ENCODE peak calls at places on chromosomes 5 and 9, in six cellular contexts. One of them, this sample, is unnamed.

GRCh38 chr9:123460091-123460490 is 104.1 kb downstream of the CRB2 start:
- DNase-seq in Peyer's patch: peak; percentile 2
- DNase-seq in cardiac muscle cell: no peak
- DNase-seq in suprapubic skin: no peak
- DNase-seq in small intestine: no peak
- DNase-seq in tibial nerve: no peak
- DNase-seq in this sample: no peak

GRCh38 chr5:89981871-89982773 is 427.4 kb downstream of the CETN3 start:
- DNase-seq in Peyer's patch: no peak
- DNase-seq in cardiac muscle cell: no peak
- DNase-seq in suprapubic skin: no peak
- DNase-seq in small intestine: no peak
- DNase-seq in tibial nerve: no peak
- DNase-seq in this sample: no peak

GRCh38 chr5:87541033-87541432 is 128.3 kb upstream of the CCNH start:
- DNase-seq in Peyer's patch: peak; percentile 56
- DNase-seq in cardiac muscle cell: peak; percentile 66
- DNase-seq in suprapubic skin: no peak
- DNase-seq in small intestine: no peak
- DNase-seq in tibial nerve: peak; percentile 52
- DNase-seq in this sample: no peak

GRCh38 chr5:122656107-122656506 is 118.8 kb upstream of the SNX2 start:
- DNase-seq in Peyer's patch: no peak
- DNase-seq in cardiac muscle cell: no peak
- DNase-seq in suprapubic skin: no peak
- DNase-seq in small intestine: no peak
- DNase-seq in tibial nerve: no peak
- DNase-seq in this sample: no peak

GRCh38 chr5:82054004-82054710 is 82.3 kb downstream of the ATG10 start:
- DNase-seq in Peyer's patch: no peak
- DNase-seq in cardiac muscle cell: no peak
- DNase-seq in suprapubic skin: no peak
- DNase-seq in small intestine: no peak
- DNase-seq in tibial nerve: no peak
- DNase-seq in this sample: no peak

GRCh38 chr5:169162407-169162806 is 138.5 kb downstream of the SLIT3 start:
- DNase-seq in Peyer's patch: no peak
- DNase-seq in cardiac muscle cell: peak; percentile 70
- DNase-seq in suprapubic skin: no peak
- DNase-seq in small intestine: no peak
- DNase-seq in tibial nerve: no peak
- DNase-seq in this sample: no peak

GRCh38 chr5:56861893-56862485 is 46.6 kb downstream of the MAP3K1 start:
- DNase-seq in Peyer's patch: no peak
- DNase-seq in cardiac muscle cell: no peak
- DNase-seq in suprapubic skin: no peak
- DNase-seq in small intestine: no peak
- DNase-seq in tibial nerve: no peak
- DNase-seq in this sample: no peak

GRCh38 chr5:107776506-107776905 is 105.8 kb upstream of the EFNA5 start:
- DNase-seq in Peyer's patch: no peak
- DNase-seq in cardiac muscle cell: no peak
- DNase-seq in suprapubic skin: no peak
- DNase-seq in small intestine: no peak
- DNase-seq in tibial nerve: no peak
- DNase-seq in this sample: no peak

GRCh38 chr9:126491256-126491879 is 122.4 kb upstream of the LMX1B start:
- DNase-seq in Peyer's patch: peak; percentile 87
- DNase-seq in cardiac muscle cell: peak; percentile 76
- DNase-seq in suprapubic skin: no peak
- DNase-seq in small intestine: peak; percentile 61
- DNase-seq in tibial nerve: no peak
- DNase-seq in this sample: no peak

GRCh38 chr5:116084231-116084630 is 594 bp upstream of the COMMD10 start:
- DNase-seq in Peyer's patch: peak; percentile 51
- DNase-seq in cardiac muscle cell: peak; percentile 49
- DNase-seq in suprapubic skin: no peak
- DNase-seq in small intestine: peak; percentile 26
- DNase-seq in tibial nerve: no peak
- DNase-seq in this sample: peak; percentile 12

GRCh38 chr5:176812269-176813259 is 2.2 kb downstream of the UNC5A start:
- DNase-seq in Peyer's patch: no peak
- DNase-seq in cardiac muscle cell: peak; percentile 49
- DNase-seq in suprapubic skin: no peak
- DNase-seq in small intestine: no peak
- DNase-seq in tibial nerve: no peak
- DNase-seq in this sample: no peak

GRCh38 chr5:69335341-69335975 is 2.9 kb upstream of the CCDC125 start:
- DNase-seq in Peyer's patch: no peak
- DNase-seq in cardiac muscle cell: no peak
- DNase-seq in suprapubic skin: peak; percentile 11
- DNase-seq in small intestine: peak; percentile 54
- DNase-seq in tibial nerve: no peak
- DNase-seq in this sample: no peak

GRCh38 chr9:134496413-134497282 is 145.0 kb upstream of the COL5A1 start:
- DNase-seq in Peyer's patch: peak; percentile 39
- DNase-seq in cardiac muscle cell: peak; percentile 58
- DNase-seq in suprapubic skin: peak; percentile 70
- DNase-seq in small intestine: no peak
- DNase-seq in tibial nerve: peak; percentile 10
- DNase-seq in this sample: no peak

GRCh38 chr5:61450170-61450815 is 118.2 kb downstream of the ZSWIM6 start:
- DNase-seq in Peyer's patch: peak; percentile 54
- DNase-seq in cardiac muscle cell: peak; percentile 87
- DNase-seq in suprapubic skin: no peak
- DNase-seq in small intestine: peak; percentile 45
- DNase-seq in tibial nerve: no peak
- DNase-seq in this sample: no peak

GRCh38 chr5:53291528-53291927 is 182.0 kb upstream of the MOCS2 start:
- DNase-seq in Peyer's patch: no peak
- DNase-seq in cardiac muscle cell: peak; percentile 80
- DNase-seq in suprapubic skin: no peak
- DNase-seq in small intestine: no peak
- DNase-seq in tibial nerve: no peak
- DNase-seq in this sample: no peak

GRCh38 chr5:177327539-177328522 is 16.1 kb upstream of the MXD3 start:
- DNase-seq in Peyer's patch: no peak
- DNase-seq in cardiac muscle cell: peak; percentile 84
- DNase-seq in suprapubic skin: no peak
- DNase-seq in small intestine: peak; percentile 25
- DNase-seq in tibial nerve: no peak
- DNase-seq in this sample: no peak

GRCh38 chr9:86540999-86541398 is 186.8 kb upstream of the TUT7 start:
- DNase-seq in Peyer's patch: no peak
- DNase-seq in cardiac muscle cell: no peak
- DNase-seq in suprapubic skin: no peak
- DNase-seq in small intestine: no peak
- DNase-seq in tibial nerve: no peak
- DNase-seq in this sample: no peak

GRCh38 chr9:32468740-32469139 is 57.3 kb downstream of the RIGI start:
- DNase-seq in Peyer's patch: no peak
- DNase-seq in cardiac muscle cell: no peak
- DNase-seq in suprapubic skin: no peak
- DNase-seq in small intestine: no peak
- DNase-seq in tibial nerve: no peak
- DNase-seq in this sample: no peak

GRCh38 chr5:96648023-96648422 is 14.2 kb upstream of the CAST start:
- DNase-seq in Peyer's patch: no peak
- DNase-seq in cardiac muscle cell: no peak
- DNase-seq in suprapubic skin: no peak
- DNase-seq in small intestine: no peak
- DNase-seq in tibial nerve: no peak
- DNase-seq in this sample: no peak

GRCh38 chr5:132746592-132747063 is 598 bp upstream of the CCNI2 start:
- DNase-seq in Peyer's patch: peak; percentile 79
- DNase-seq in cardiac muscle cell: no peak
- DNase-seq in suprapubic skin: no peak
- DNase-seq in small intestine: peak; percentile 77
- DNase-seq in tibial nerve: no peak
- DNase-seq in this sample: no peak

GRCh38 chr9:137580209-137580957 is 1.7 kb upstream of the DPH7 start:
- DNase-seq in Peyer's patch: no peak
- DNase-seq in cardiac muscle cell: no peak
- DNase-seq in suprapubic skin: no peak
- DNase-seq in small intestine: no peak
- DNase-seq in tibial nerve: no peak
- DNase-seq in this sample: no peak

GRCh38 chr9:137580958-137581331 is 2.2 kb upstream of the DPH7 start:
- DNase-seq in Peyer's patch: no peak
- DNase-seq in cardiac muscle cell: no peak
- DNase-seq in suprapubic skin: no peak
- DNase-seq in small intestine: no peak
- DNase-seq in tibial nerve: no peak
- DNase-seq in this sample: no peak

GRCh38 chr9:137581361-137582285 is 2.9 kb upstream of the DPH7 start:
- DNase-seq in Peyer's patch: no peak
- DNase-seq in cardiac muscle cell: no peak
- DNase-seq in suprapubic skin: no peak
- DNase-seq in small intestine: no peak
- DNase-seq in tibial nerve: no peak
- DNase-seq in this sample: no peak

GRCh38 chr9:137578518-137579258 is at the start of gene DPH7:
- DNase-seq in Peyer's patch: peak; percentile 97
- DNase-seq in cardiac muscle cell: peak; percentile 95
- DNase-seq in suprapubic skin: peak; percentile 96
- DNase-seq in small intestine: peak; percentile 93
- DNase-seq in tibial nerve: peak; percentile 86
- DNase-seq in this sample: peak; percentile 93

DNA sequence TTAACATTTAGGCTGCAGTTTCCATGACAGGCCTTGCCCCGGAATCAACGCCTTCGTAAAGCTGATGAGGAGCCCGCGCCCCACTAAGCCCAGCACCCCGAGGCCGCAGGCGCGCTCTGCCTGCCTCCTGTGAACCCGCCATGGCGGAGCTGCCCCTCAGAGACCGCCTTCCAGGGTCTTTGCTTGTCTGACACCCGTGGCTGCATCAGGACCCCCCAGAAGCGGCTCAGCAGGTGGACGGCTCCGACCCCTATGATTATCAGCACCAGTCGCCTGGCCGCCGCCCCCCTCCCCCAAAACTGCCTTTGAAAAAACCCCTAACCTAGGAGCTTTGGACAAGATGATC is 507 bp upstream of the DPH7 start:
- DNase-seq in Peyer's patch: no peak
- DNase-seq in cardiac muscle cell: no peak
- DNase-seq in suprapubic skin: no peak
- DNase-seq in small intestine: no peak
- DNase-seq in tibial nerve: no peak
- DNase-seq in this sample: no peak
- H3K27ac ChIP-seq in Peyer's patch: peak overlapping the region; percentile 89
- H3K27ac ChIP-seq in cardiac muscle cell: no peak overlapping the region
- H3K27ac ChIP-seq in suprapubic skin: peak overlapping the region; percentile 16
- H3K27ac ChIP-seq in small intestine: no peak overlapping the region
- H3K27ac ChIP-seq in tibial nerve: peak overlapping the region; percentile 37
- H3K27ac ChIP-seq in this sample: no peak overlapping the region

GRCh38 chr5:14188778-14189177 is 45.6 kb downstream of the TRIO start:
- DNase-seq in Peyer's patch: no peak
- DNase-seq in cardiac muscle cell: no peak
- DNase-seq in suprapubic skin: no peak
- DNase-seq in small intestine: no peak
- DNase-seq in tibial nerve: no peak
- DNase-seq in this sample: no peak
- H3K27ac ChIP-seq in Peyer's patch: no peak overlapping the region
- H3K27ac ChIP-seq in cardiac muscle cell: no peak overlapping the region
- H3K27ac ChIP-seq in suprapubic skin: no peak overlapping the region
- H3K27ac ChIP-seq in small intestine: no peak overlapping the region
- H3K27ac ChIP-seq in tibial nerve: no peak overlapping the region
- H3K27ac ChIP-seq in this sample: no peak overlapping the region

GRCh38 chr9:90807006-90807405 is 5.4 kb downstream of the SYK start:
- DNase-seq in Peyer's patch: no peak
- DNase-seq in cardiac muscle cell: no peak
- DNase-seq in suprapubic skin: no peak
- DNase-seq in small intestine: no peak
- DNase-seq in tibial nerve: no peak
- DNase-seq in this sample: no peak

GRCh38 chr9:90810686-90811085 is 9.1 kb downstream of the SYK start:
- DNase-seq in Peyer's patch: no peak
- DNase-seq in cardiac muscle cell: no peak
- DNase-seq in suprapubic skin: no peak
- DNase-seq in small intestine: no peak
- DNase-seq in tibial nerve: no peak
- DNase-seq in this sample: no peak

GRCh38 chr9:90805006-90805993 is 3.7 kb downstream of the SYK start:
- DNase-seq in Peyer's patch: no peak
- DNase-seq in cardiac muscle cell: no peak
- DNase-seq in suprapubic skin: no peak
- DNase-seq in small intestine: peak; percentile 37
- DNase-seq in tibial nerve: no peak
- DNase-seq in this sample: no peak

GRCh38 chr9:90808226-90808797 is 6.7 kb downstream of the SYK start:
- DNase-seq in Peyer's patch: no peak
- DNase-seq in cardiac muscle cell: no peak
- DNase-seq in suprapubic skin: no peak
- DNase-seq in small intestine: no peak
- DNase-seq in tibial nerve: no peak
- DNase-seq in this sample: no peak

DNA sequence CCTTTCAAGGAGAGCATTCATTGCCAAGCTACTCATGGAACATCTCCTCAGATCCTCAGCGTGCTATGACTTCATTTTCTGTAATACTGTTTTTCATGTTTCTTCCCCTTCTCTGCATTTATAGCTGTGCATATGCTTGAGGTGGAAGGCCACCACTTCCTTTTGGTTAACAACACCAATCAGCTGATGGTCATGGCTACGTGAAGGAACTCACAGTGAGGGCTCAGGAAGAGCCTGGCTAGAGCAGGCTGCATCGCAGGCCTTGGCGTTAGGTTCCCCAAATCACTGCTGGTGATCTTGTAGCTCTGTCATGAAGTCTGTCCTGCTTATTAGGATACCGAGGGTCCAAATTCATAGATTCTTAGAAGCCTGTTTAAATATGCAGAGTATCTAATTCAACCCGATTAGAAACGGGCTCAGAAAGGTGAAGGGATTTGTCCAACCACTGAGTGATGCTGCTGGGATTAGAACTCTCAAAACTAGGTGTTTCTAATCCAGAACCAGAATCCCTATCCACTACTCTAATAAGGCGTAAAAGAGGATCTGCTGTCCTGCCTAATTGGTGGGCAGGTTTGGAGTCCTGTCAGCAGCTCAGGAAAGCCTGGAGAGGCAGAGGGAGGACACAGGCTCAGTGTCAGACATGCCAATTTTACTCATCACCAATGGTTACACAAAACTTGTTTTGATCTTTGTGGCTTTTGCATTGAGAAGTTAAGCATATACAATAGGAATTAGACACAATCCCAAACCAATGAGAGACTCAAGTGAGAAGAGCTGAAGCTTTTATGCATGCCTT is 7.5 kb downstream of the SYK start:
- DNase-seq in Peyer's patch: peak; percentile 70
- DNase-seq in cardiac muscle cell: no peak
- DNase-seq in suprapubic skin: no peak
- DNase-seq in small intestine: no peak
- DNase-seq in tibial nerve: no peak
- DNase-seq in this sample: no peak
- H3K27ac ChIP-seq in Peyer's patch: peak overlapping the region; percentile 89
- H3K27ac ChIP-seq in cardiac muscle cell: no peak overlapping the region
- H3K27ac ChIP-seq in suprapubic skin: no peak overlapping the region
- H3K27ac ChIP-seq in small intestine: no peak overlapping the region
- H3K27ac ChIP-seq in tibial nerve: no peak overlapping the region
- H3K27ac ChIP-seq in this sample: no peak overlapping the region

GRCh38 chr9:19201899-19202891 is 28.3 kb upstream of the DENND4C start:
- DNase-seq in Peyer's patch: peak; percentile 61
- DNase-seq in cardiac muscle cell: peak; percentile 36
- DNase-seq in suprapubic skin: peak; percentile 36
- DNase-seq in small intestine: peak; percentile 93
- DNase-seq in tibial nerve: no peak
- DNase-seq in this sample: no peak
- H3K27ac ChIP-seq in Peyer's patch: no peak overlapping the region
- H3K27ac ChIP-seq in cardiac muscle cell: peak overlapping the region; percentile 86
- H3K27ac ChIP-seq in suprapubic skin: no peak overlapping the region
- H3K27ac ChIP-seq in small intestine: peak overlapping the region; percentile 60
- H3K27ac ChIP-seq in tibial nerve: no peak overlapping the region
- H3K27ac ChIP-seq in this sample: no peak overlapping the region

This sample was measured in CD4-positive, alpha-beta T cell.